ENCODE peak calls at places on chromosomes 3 and 15, in eight cellular contexts. O, G, R, H, B, S, M and W are unnamed samples.

GRCh38 chr15:101252836-101253235 is 988 bp upstream of the CHSY1 start:
- DNase-seq in S (no peak), H (peak), R (peak), G (no peak), M (no peak), O (no peak), B (no peak), W (no peak)

GRCh38 chr3:195013411-195013810 is 257.5 kb downstream of the XXYLT1 start:
- DNase-seq in S (no peak), M (no peak), H (no peak), B (no peak), R (no peak), G (no peak), O (no peak), W (no peak)

GRCh38 chr15:96345560-96346389 is 15.3 kb downstream of the NR2F2 start:
- DNase-seq in S (no peak), B (peak), R (peak), M (no peak), G (peak), O (peak), H (peak), W (peak)

GRCh38 chr15:43877371-43877770 is 50.6 kb downstream of the WDR76 start:
- DNase-seq in M (no peak), O (no peak), B (no peak), G (no peak), R (no peak), H (no peak), S (no peak), W (no peak)

GRCh38 chr15:22960587-22960986 is 19.6 kb downstream of the CYFIP1 start:
- DNase-seq in S (no peak), B (no peak), R (no peak), O (no peak), M (no peak), H (no peak), G (no peak), W (no peak)

GRCh38 chr3:113947372-113948014 is at the start of gene ZDHHC23:
- DNase-seq in H (peak), M (peak), R (peak), O (peak), B (peak), S (peak), G (peak), W (peak)

GRCh38 chr15:32878849-32879795 is 161.3 kb downstream of the GREM1 start:
- DNase-seq in O (no peak), G (no peak), R (no peak), M (no peak), B (no peak), H (peak), S (no peak), W (no peak)

GRCh38 chr15:39204031-39204430 is 376.8 kb upstream of the THBS1 start:
- DNase-seq in S (no peak), H (peak), B (no peak), R (peak), G (no peak), O (no peak), M (no peak), W (no peak)

GRCh38 chr3:185021326-185021725 is 131.5 kb downstream of the C3orf70 start:
- DNase-seq in O (no peak), S (no peak), G (no peak), R (no peak), H (peak), B (no peak), M (no peak), W (no peak)

GRCh38 chr3:111362286-111363009 is 179.5 kb upstream of the CD96 start:
- DNase-seq in S (no peak), B (no peak), R (no peak), O (peak), M (no peak), H (no peak), G (no peak), W (no peak)
- TF ChIP-seq EZH2phosphoT487 in S (no peak), B (no peak), R (no peak), O (no peak), M (no peak), H (no peak), G (no peak), W (no peak)

GRCh38 chr3:187741403-187742350 is 3.6 kb downstream of the BCL6 start:
- DNase-seq in R (peak), H (peak), B (peak), G (peak), M (peak), S (peak), O (peak), W (peak)
- TF ChIP-seq EZH2phosphoT487 in R (no peak), H (no peak), B (no peak), G (peak), M (no peak), S (no peak), O (no peak), W (no peak)

DNA sequence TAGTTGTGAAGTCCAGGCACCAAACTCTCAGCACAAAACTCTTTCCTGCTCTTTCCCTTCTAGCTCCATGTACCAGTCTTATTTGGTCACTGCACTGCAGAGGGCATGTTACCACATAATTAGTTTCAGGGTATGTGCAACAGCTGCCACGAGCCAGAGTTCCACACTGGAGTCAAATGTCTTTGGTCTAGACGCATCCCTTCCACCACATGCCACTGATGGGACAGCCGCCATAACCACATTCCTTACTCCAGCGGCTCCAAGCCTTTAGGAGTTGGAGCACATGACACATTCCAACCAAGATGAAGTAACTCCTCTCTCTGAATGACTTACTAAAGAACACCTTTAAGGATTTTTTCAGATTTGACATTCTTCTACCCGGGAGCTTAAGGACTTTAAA is 153.4 kb downstream of the ERC2 start:
- DNase-seq in M (no peak), G (peak), S (no peak), O (no peak), H (peak), B (no peak), R (no peak), W (peak)
- TF ChIP-seq EZH2phosphoT487 in M (no peak), G (no peak), S (no peak), O (no peak), H (no peak), B (no peak), R (no peak), W (no peak)

GRCh38 chr15:68630205-68630555 is 51.4 kb downstream of the CORO2B start:
- DNase-seq in R (no peak), B (no peak), O (no peak), G (no peak), M (peak), H (no peak), S (no peak), W (no peak)

GRCh38 chr15:68626739-68627138 is 47.9 kb downstream of the CORO2B start:
- DNase-seq in S (no peak), O (no peak), B (no peak), G (no peak), R (peak), M (peak), H (no peak), W (no peak)

GRCh38 chr15:68626283-68626682 is 47.5 kb downstream of the CORO2B start:
- DNase-seq in M (peak), H (no peak), R (no peak), G (no peak), S (no peak), O (no peak), B (no peak), W (no peak)

GRCh38 chr15:68629519-68630204 is 50.9 kb downstream of the CORO2B start:
- DNase-seq in R (no peak), M (no peak), H (no peak), S (no peak), B (no peak), G (no peak), O (no peak), W (no peak)

DNA sequence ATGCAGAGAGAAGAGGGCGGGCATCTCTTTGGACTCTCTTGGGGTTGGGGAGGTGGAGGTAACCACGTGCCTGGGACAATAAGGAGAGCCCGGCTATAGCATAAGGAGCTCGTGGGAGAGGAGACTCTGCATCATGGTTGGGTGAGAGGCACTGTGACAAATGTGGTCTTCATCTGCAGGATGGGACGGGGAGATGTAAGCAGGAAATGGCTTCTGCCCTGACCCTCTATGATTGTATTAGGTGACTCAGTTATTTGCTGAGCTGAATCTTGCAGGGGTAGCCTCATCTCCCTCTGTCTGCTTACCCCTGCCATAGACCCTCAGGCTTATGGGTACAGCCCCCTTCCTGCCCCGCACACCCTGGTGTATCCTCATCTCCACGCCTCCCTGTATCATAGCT is 48.7 kb downstream of the CORO2B start:
- DNase-seq in R (peak), M (no peak), S (no peak), O (no peak), H (no peak), G (no peak), B (no peak), W (no peak)
- TF ChIP-seq EZH2phosphoT487 in R (no peak), M (no peak), S (no peak), O (no peak), H (no peak), G (no peak), B (no peak), W (no peak)

GRCh38 chr15:40366204-40367037 is 8.4 kb downstream of the DISP2 start:
- DNase-seq in S (no peak), H (no peak), R (no peak), G (no peak), B (no peak), M (no peak), O (no peak), W (no peak)

GRCh38 chr15:40363611-40364010 is 5.6 kb downstream of the DISP2 start:
- DNase-seq in G (no peak), H (no peak), R (no peak), O (no peak), B (no peak), S (no peak), M (no peak), W (no peak)

GRCh38 chr15:40365624-40366023 is 7.6 kb downstream of the DISP2 start:
- DNase-seq in H (no peak), G (no peak), O (no peak), S (no peak), R (no peak), M (no peak), B (no peak), W (no peak)

GRCh38 chr15:40365016-40365415 is 7.0 kb downstream of the DISP2 start:
- DNase-seq in G (no peak), H (no peak), S (no peak), R (no peak), M (no peak), B (no peak), O (no peak), W (no peak)

GRCh38 chr15:40364259-40364658 is 6.2 kb downstream of the DISP2 start:
- DNase-seq in O (no peak), M (no peak), R (no peak), H (no peak), G (no peak), S (no peak), B (no peak), W (no peak)
- TF ChIP-seq EZH2phosphoT487 in O (no peak), M (no peak), R (no peak), H (no peak), G (no peak), S (no peak), B (no peak), W (no peak)